ENCODE peak calls at places on chromosomes 3 and 15, in nine cellular contexts. O is heart left ventricle, I is brain microvascular endothelial cell, C is astrocyte, U is heart right ventricle, G is thoracic aorta, K is IMR-90, Z is foreskin fibroblast, N is upper lobe of left lung. T is an unnamed sample.

GRCh38 chr3:134103470-134103869 is 73.7 kb upstream of the SLCO2A1 start:
- DNase-seq in O (no peak), I (no peak), C (no peak), U (no peak), G (no peak), K (no peak), Z (no peak), N (no peak), T (no peak)

GRCh38 chr3:6449099-6449498 is 411.8 kb upstream of the GRM7 start:
- DNase-seq in O (no peak), I (no peak), C (no peak), U (no peak), G (no peak), K (no peak), Z (no peak), N (no peak), T (no peak)

GRCh38 chr15:47885921-47886320 is 168.6 kb downstream of the SEMA6D start:
- DNase-seq in O (no peak), I (peak; percentile 40), C (peak; percentile 90), U (no peak), G (no peak), K (peak; percentile 28), Z (peak; percentile 91), N (no peak), T (peak; percentile 90)

GRCh38 chr3:171874879-171875278 is 31.7 kb downstream of the TMEM212 start:
- DNase-seq in O (no peak), I (no peak), C (peak; percentile 20), U (no peak), G (no peak), K (no peak), Z (peak; percentile 19), N (no peak), T (no peak)

GRCh38 chr3:65039754-65040210 is 352.0 kb upstream of the ADAMTS9 start:
- DNase-seq in O (no peak), I (peak; percentile 51), C (peak; percentile 91), U (no peak), G (no peak), K (no peak), Z (peak; percentile 9), N (no peak), T (no peak)

GRCh38 chr15:92277776-92278175 is 115.9 kb upstream of the ST8SIA2 start:
- DNase-seq in O (no peak), I (peak; percentile 2), C (no peak), U (peak; percentile 8), G (no peak), K (no peak), Z (no peak), N (no peak), T (no peak)

GRCh38 chr3:31064021-31064420 is 169.6 kb upstream of the GADL1 start:
- DNase-seq in O (no peak), I (no peak), C (peak; percentile 77), U (no peak), G (no peak), K (peak; percentile 10), Z (peak; percentile 53), N (no peak), T (peak; percentile 40)

GRCh38 chr3:43144811-43145490 is 39.1 kb upstream of the POMGNT2 start:
- DNase-seq in O (no peak), I (peak; percentile 28), C (peak; percentile 44), U (no peak), G (no peak), K (peak; percentile 59), Z (peak; percentile 61), N (no peak), T (no peak)

GRCh38 chr15:93899817-93900216 is 331.5 kb upstream of the MCTP2 start:
- DNase-seq in O (no peak), I (no peak), C (no peak), U (no peak), G (no peak), K (no peak), Z (no peak), N (peak; percentile 68), T (no peak)

GRCh38 chr3:59424268-59425010 is 374.6 kb upstream of the CFAP20DC start:
- DNase-seq in O (no peak), I (peak; percentile 86), C (peak; percentile 91), U (no peak), G (no peak), K (peak; percentile 93), Z (peak; percentile 67), N (no peak), T (no peak)

GRCh38 chr3:153959321-153959717 is 161.9 kb upstream of the ARHGEF26 start:
- DNase-seq in O (no peak), I (no peak), C (no peak), U (no peak), G (no peak), K (no peak), Z (no peak), N (no peak), T (no peak)

GRCh38 chr15:51917493-51917892 is 54.1 kb downstream of the LEO1 start:
- DNase-seq in O (no peak), I (no peak), C (no peak), U (no peak), G (no peak), K (peak; percentile 30), Z (peak; percentile 27), N (no peak), T (no peak)

GRCh38 chr15:80580536-80581260 is 114.4 kb upstream of the ABHD17C start:
- DNase-seq in O (no peak), I (no peak), C (no peak), U (no peak), G (no peak), K (no peak), Z (no peak), N (peak; percentile 50), T (no peak)

GRCh38 chr3:72624656-72625055 is 223.6 kb downstream of the SHQ1 start:
- DNase-seq in O (no peak), I (no peak), C (no peak), U (no peak), G (no peak), K (no peak), Z (no peak), N (no peak), T (no peak)

GRCh38 chr15:93420050-93420452 is 331.0 kb upstream of the RGMA start:
- DNase-seq in O (no peak), I (no peak), C (no peak), U (no peak), G (no peak), K (no peak), Z (no peak), N (no peak), T (no peak)

GRCh38 chr3:168062679-168063078 is 33.0 kb downstream of the GOLIM4 start:
- DNase-seq in O (no peak), I (no peak), C (no peak), U (no peak), G (no peak), K (no peak), Z (no peak), N (no peak), T (no peak)

GRCh38 chr15:88756926-88757325 is 46.3 kb upstream of the ACAN start:
- DNase-seq in O (no peak), I (no peak), C (no peak), U (no peak), G (no peak), K (no peak), Z (no peak), N (no peak), T (no peak)

GRCh38 chr3:188415196-188415595 is 261.2 kb downstream of the LPP start:
- DNase-seq in O (no peak), I (no peak), C (no peak), U (no peak), G (no peak), K (peak; percentile 33), Z (peak; percentile 68), N (no peak), T (no peak)

GRCh38 chr3:136960838-136961836 is 3.4 kb downstream of the IL20RB start:
- DNase-seq in O (no peak), I (no peak), C (peak; percentile 50), U (no peak), G (no peak), K (no peak), Z (peak; percentile 79), N (no peak), T (peak; percentile 58)

GRCh38 chr15:63938486-63939061 is 104.8 kb upstream of the HERC1 start:
- DNase-seq in O (no peak), I (no peak), C (peak; percentile 41), U (no peak), G (no peak), K (peak; percentile 33), Z (peak; percentile 45), N (no peak), T (no peak)

DNA sequence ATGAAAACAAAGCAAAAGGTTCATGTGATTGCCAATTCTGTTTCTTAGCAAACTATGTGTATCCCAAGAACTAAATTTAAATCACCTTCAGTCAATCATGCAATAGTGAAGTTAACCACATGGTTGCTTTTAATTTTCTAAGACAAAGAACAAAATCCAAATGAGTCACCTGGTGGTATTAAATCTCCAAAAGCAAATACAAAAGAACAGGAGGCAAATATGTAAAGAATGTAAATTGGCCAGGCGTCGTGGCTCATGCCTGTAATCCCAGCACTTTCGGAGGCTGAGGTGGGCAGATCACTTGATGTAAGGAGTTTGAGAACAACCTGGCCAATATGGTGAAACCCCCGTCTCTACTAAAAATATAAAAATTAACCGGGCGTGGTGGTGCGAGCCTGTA is 54.2 kb upstream of the PIK3R4 start:
- DNase-seq in O (no peak), I (no peak), C (peak; percentile 0), U (no peak), G (no peak), K (no peak), Z (no peak), N (no peak), T (no peak)
- TF ChIP-seq CTCF in O (no peak), I (no peak), C (no peak), U (no peak), G (no peak), K (no peak), Z (no peak), N (no peak), T (no peak)

DNA sequence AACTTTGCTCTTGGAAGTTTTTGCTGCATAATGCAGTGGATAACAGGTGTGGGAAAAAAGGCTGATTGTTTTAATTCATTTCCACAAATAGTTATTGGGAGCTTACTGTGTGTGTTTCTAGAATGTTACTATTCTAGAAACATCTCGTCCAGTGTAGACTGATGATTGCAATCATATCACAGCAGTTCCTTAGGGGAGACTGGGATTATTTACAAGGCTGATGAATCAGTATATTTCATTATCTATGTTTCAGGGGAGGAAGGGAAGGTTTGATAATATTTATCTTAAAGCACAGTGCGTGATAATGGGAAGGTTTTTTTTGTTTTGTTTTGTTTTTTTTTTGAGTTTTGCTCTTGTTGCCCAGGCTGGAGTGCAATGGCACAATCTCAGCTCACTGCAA is 2.4 kb downstream of the USP13 start:
- DNase-seq in O (no peak), I (no peak), C (no peak), U (no peak), G (no peak), K (no peak), Z (no peak), N (no peak), T (no peak)
- H3K4me3 ChIP-seq in O (peak overlapping the region; percentile 88), I (no peak overlapping the region), C (no peak overlapping the region), U (peak overlapping the region; percentile 89), G (no peak overlapping the region), K (no peak overlapping the region), Z (no peak overlapping the region), N (no peak overlapping the region), T (no peak overlapping the region)

GRCh38 chr3:138796761-138797160 is 38.0 kb downstream of the PIK3CB start:
- DNase-seq in O (no peak), I (no peak), C (no peak), U (no peak), G (no peak), K (no peak), Z (no peak), N (no peak), T (no peak)
- TF ChIP-seq CTCF in O (no peak), I (no peak), C (no peak), U (no peak), G (no peak), K (no peak), Z (no peak), N (no peak), T (no peak)

GRCh38 chr3:126031981-126032471 is 51.9 kb downstream of the SLC41A3 start:
- DNase-seq in O (no peak), I (no peak), C (no peak), U (no peak), G (no peak), K (no peak), Z (no peak), N (no peak), T (no peak)
- H3K4me3 ChIP-seq in O (no peak overlapping the region), I (no peak overlapping the region), C (no peak overlapping the region), U (no peak overlapping the region), G (no peak overlapping the region), K (no peak overlapping the region), Z (no peak overlapping the region), N (no peak overlapping the region), T (no peak overlapping the region)

T was measured in epithelial cell of proximal tubule.